ENCODE peak calls at places on chromosome 13, in five cellular contexts. F is heart right ventricle, Y is mucosa of descending colon, A is astrocyte of the cerebellum, C is sigmoid colon. L is an unnamed sample.

GRCh38 chr13:111598751-111599150 is 278.3 kb downstream of the TEX29 start:
- DNase-seq in F (no peak), Y (no peak), A (no peak), C (no peak), L (no peak)

GRCh38 chr13:65461590-65461989 is 1768.5 kb downstream of the PCDH9 start:
- DNase-seq in F (no peak), Y (no peak), A (no peak), C (no peak), L (no peak)

GRCh38 chr13:104024416-104025170 is 958.4 kb upstream of the SLC10A2 start:
- DNase-seq in F (no peak), Y (no peak), A (no peak), C (no peak), L (no peak)

GRCh38 chr13:104043184-104043583 is 977.0 kb upstream of the SLC10A2 start:
- DNase-seq in F (no peak), Y (no peak), A (no peak), C (no peak), L (no peak)

GRCh38 chr13:50365683-50366391 is 350.6 kb downstream of the KCNRG start:
- DNase-seq in F (no peak), Y (no peak), A (no peak), C (no peak), L (no peak)

GRCh38 chr13:39510296-39510695 is 92.7 kb downstream of the LHFPL6 start:
- DNase-seq in F (no peak), Y (no peak), A (no peak), C (no peak), L (no peak)

GRCh38 chr13:100485265-100485664 is 103.3 kb downstream of the GGACT start:
- DNase-seq in F (no peak), Y (no peak), A (no peak), C (no peak), L (no peak)

GRCh38 chr13:29693297-29693945 is 97.9 kb upstream of the SLC7A1 start:
- DNase-seq in F (no peak), Y (peak; percentile 56), A (no peak), C (no peak), L (no peak)

GRCh38 chr13:38582133-38582532 is 104.7 kb upstream of the FREM2 start:
- DNase-seq in F (peak; percentile 15), Y (no peak), A (peak; percentile 19), C (no peak), L (no peak)

GRCh38 chr13:74061939-74062595 is 72.1 kb downstream of the KLF12 start:
- DNase-seq in F (no peak), Y (no peak), A (no peak), C (no peak), L (no peak)

GRCh38 chr13:46633416-46633815 is 80.4 kb downstream of the LRCH1 start:
- DNase-seq in F (no peak), Y (no peak), A (peak; percentile 82), C (no peak), L (no peak)

GRCh38 chr13:48492123-48493075 is 40.5 kb downstream of the RCBTB2 start:
- DNase-seq in F (peak; percentile 88), Y (peak; percentile 83), A (no peak), C (peak; percentile 88), L (peak; percentile 86)

GRCh38 chr13:40963927-40964326 is 55.2 kb downstream of the ELF1 start:
- DNase-seq in F (no peak), Y (no peak), A (no peak), C (no peak), L (no peak)

GRCh38 chr13:44148159-44148929 is 225.3 kb upstream of the SERP2 start:
- DNase-seq in F (no peak), Y (no peak), A (no peak), C (no peak), L (no peak)

GRCh38 chr13:109389456-109389855 is 396.9 kb downstream of the IRS2 start:
- DNase-seq in F (no peak), Y (no peak), A (no peak), C (no peak), L (no peak)

GRCh38 chr13:47008318-47008717 is 111.5 kb upstream of the HTR2A start:
- DNase-seq in F (no peak), Y (no peak), A (no peak), C (no peak), L (no peak)

GRCh38 chr13:51818771-51819511 is 15.0 kb upstream of the DHRS12 start:
- DNase-seq in F (no peak), Y (no peak), A (no peak), C (peak; percentile 76), L (no peak)

GRCh38 chr13:46552888-46553520 is at the start of gene LRCH1:
- DNase-seq in F (peak; percentile 93), Y (peak; percentile 95), A (peak; percentile 63), C (peak; percentile 95), L (peak; percentile 97)

GRCh38 chr13:49676581-49677298 is 14.5 kb downstream of the EBPL start:
- DNase-seq in F (no peak), Y (no peak), A (no peak), C (no peak), L (no peak)

GRCh38 chr13:99261040-99261439 is 2.9 kb upstream of the GPR18 start:
- DNase-seq in F (no peak), Y (no peak), A (no peak), C (no peak), L (no peak)

GRCh38 chr13:87128006-87128405 is 543.2 kb upstream of the SLITRK5 start:
- DNase-seq in F (peak; percentile 4), Y (no peak), A (peak; percentile 28), C (no peak), L (no peak)

GRCh38 chr13:108044929-108045328 is 170.4 kb downstream of the LIG4 start:
- DNase-seq in F (no peak), Y (no peak), A (no peak), C (no peak), L (no peak)

GRCh38 chr13:113598081-113598410 is 13.5 kb downstream of the TFDP1 start:
- DNase-seq in F (no peak), Y (no peak), A (no peak), C (peak; percentile 59), L (peak; percentile 20)

GRCh38 chr13:72199640-72200039 is 332.6 kb upstream of the DACH1 start:
- DNase-seq in F (no peak), Y (no peak), A (no peak), C (no peak), L (no peak)

GRCh38 chr13:89199138-89199537 is 1528.0 kb downstream of the SLITRK5 start:
- DNase-seq in F (no peak), Y (no peak), A (no peak), C (no peak), L (no peak)

GRCh38 chr13:25752957-25753540 is 298.8 kb downstream of the SHISA2 start:
- DNase-seq in F (peak; percentile 50), Y (peak; percentile 55), A (peak; percentile 91), C (no peak), L (no peak)

GRCh38 chr13:49357694-49358093 is 86.2 kb downstream of the CAB39L start:
- DNase-seq in F (no peak), Y (no peak), A (no peak), C (peak; percentile 7), L (no peak)

GRCh38 chr13:113129921-113130750 is 7.5 kb downstream of the F10 start:
- DNase-seq in F (no peak), Y (peak; percentile 40), A (no peak), C (no peak), L (peak; percentile 73)

GRCh38 chr13:111152836-111153235 is 37.7 kb downstream of the ARHGEF7 start:
- DNase-seq in F (no peak), Y (no peak), A (no peak), C (no peak), L (no peak)

GRCh38 chr13:29543230-29544215 is 52.0 kb downstream of the SLC7A1 start:
- DNase-seq in F (no peak), Y (no peak), A (no peak), C (no peak), L (no peak)

GRCh38 chr13:51534075-51534817 is 50.0 kb upstream of the WDFY2 start:
- DNase-seq in F (peak; percentile 15), Y (peak; percentile 54), A (no peak), C (no peak), L (no peak)

DNA sequence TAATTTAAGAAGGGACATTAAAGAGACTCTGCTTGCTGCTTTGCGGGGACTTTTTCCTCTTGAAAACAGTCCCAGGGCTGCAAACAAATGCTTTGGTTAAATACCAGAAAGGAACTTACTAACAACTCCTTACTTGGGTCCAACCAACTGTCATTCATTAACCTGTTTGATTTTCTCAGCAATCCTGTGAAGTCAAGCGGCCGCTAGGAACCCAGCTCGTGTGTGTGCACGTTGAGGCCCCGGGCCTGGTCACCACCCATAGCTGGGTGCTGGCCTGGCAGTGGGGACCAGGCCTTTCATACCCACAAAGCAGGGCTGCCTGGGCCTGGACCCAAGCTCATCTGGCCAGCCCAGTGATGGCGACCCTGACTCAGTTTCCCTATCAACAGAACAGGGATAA is 50.7 kb downstream of the C1QTNF9 start:
- DNase-seq in F (no peak), Y (no peak), A (no peak), C (no peak), L (no peak)
- H3K4me3 ChIP-seq in F (no peak overlapping the region), Y (no peak overlapping the region), A (no peak overlapping the region), C (no peak overlapping the region), L (no peak overlapping the region)

DNA sequence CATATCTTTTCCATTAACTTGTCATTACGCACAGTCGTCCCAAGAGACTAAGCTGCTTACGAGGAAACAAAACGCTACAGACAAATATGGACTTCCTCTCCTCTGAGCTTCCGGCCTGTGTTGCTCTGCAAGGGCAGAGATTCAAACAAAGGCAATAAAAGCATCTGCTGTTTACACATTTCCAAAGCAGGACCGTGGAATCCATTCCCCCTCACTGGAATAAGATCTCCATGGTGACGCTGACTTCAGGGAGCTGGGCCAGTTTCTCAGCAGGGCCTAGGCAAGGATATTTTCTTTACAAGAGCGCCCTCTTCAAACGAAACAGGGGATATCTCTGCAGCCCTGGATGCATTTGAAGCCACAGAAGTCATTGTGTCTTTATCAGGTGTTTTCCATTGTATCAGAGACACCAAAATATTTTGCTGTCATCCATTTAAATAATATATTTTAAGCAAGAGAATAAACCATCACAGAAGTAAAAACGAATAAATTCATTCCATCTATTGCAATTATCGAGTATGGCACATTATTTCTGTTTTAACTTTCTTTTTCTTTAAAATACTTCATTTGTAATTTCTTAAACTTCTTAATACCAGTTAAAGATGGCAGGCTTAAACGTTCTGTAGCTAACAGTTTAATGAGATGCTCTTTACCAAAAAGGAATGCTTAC is 177.5 kb downstream of the DCLK1 start:
- DNase-seq in F (peak; percentile 90), Y (no peak), A (peak; percentile 95), C (peak; percentile 96), L (peak; percentile 85)
- H3K4me3 ChIP-seq in F (no peak overlapping the region), Y (no peak overlapping the region), A (peak overlapping the region; percentile 22), C (no peak overlapping the region), L (no peak overlapping the region)

GRCh38 chr13:105971312-105971711 is 564.1 kb downstream of the EFNB2 start:
- DNase-seq in F (no peak), Y (no peak), A (no peak), C (no peak), L (no peak)

GRCh38 chr13:105972811-105973590 is 562.5 kb downstream of the EFNB2 start:
- DNase-seq in F (no peak), Y (no peak), A (no peak), C (no peak), L (no peak)

GRCh38 chr13:105971720-105972119 is 563.7 kb downstream of the EFNB2 start:
- DNase-seq in F (no peak), Y (no peak), A (no peak), C (no peak), L (no peak)

GRCh38 chr13:105972306-105972721 is 563.1 kb downstream of the EFNB2 start:
- DNase-seq in F (no peak), Y (no peak), A (no peak), C (no peak), L (no peak)

GRCh38 chr13:105974380-105974779 is 561.1 kb downstream of the EFNB2 start:
- DNase-seq in F (no peak), Y (no peak), A (no peak), C (no peak), L (no peak)
- H3K4me3 ChIP-seq in F (no peak overlapping the region), Y (no peak overlapping the region), A (no peak overlapping the region), C (no peak overlapping the region), L (no peak overlapping the region)

GRCh38 chr13:20942938-20943518 is 40.5 kb upstream of the XPO4 start:
- DNase-seq in F (no peak), Y (no peak), A (no peak), C (no peak), L (no peak)
- H3K4me3 ChIP-seq in F (no peak overlapping the region), Y (no peak overlapping the region), A (no peak overlapping the region), C (peak overlapping the region; percentile 18), L (peak overlapping the region; percentile 38)

L was measured in kidney.